ENCODE peak calls at places on chromosomes 13 and 19, in eight cellular contexts. One of them, this sample, is unnamed.

GRCh38 chr19:30046522-30046921 is 104.5 kb downstream of the URI1 start:
- DNase-seq in GM23338: peak; percentile 61
- DNase-seq in GM12865: peak; percentile 56
- DNase-seq in HFF-Myc: no peak
- DNase-seq in CD8-positive, alpha-beta T cell: no peak
- DNase-seq in fibroblast of villous mesenchyme: no peak
- DNase-seq in brain microvascular endothelial cell: peak; percentile 15
- DNase-seq in cardiac fibroblast: peak; percentile 5
- DNase-seq in this sample: peak; percentile 4

GRCh38 chr13:113126265-113127150 is 3.9 kb downstream of the F10 start:
- DNase-seq in fibroblast of villous mesenchyme: no peak
- DNase-seq in GM23338: no peak
- DNase-seq in GM12865: no peak
- DNase-seq in cardiac fibroblast: no peak
- DNase-seq in brain microvascular endothelial cell: no peak
- DNase-seq in HFF-Myc: no peak
- DNase-seq in CD8-positive, alpha-beta T cell: no peak
- DNase-seq in this sample: no peak

GRCh38 chr19:57056972-57057371 is 62.8 kb upstream of the USP29 start:
- DNase-seq in cardiac fibroblast: peak; percentile 38
- DNase-seq in brain microvascular endothelial cell: no peak
- DNase-seq in HFF-Myc: no peak
- DNase-seq in CD8-positive, alpha-beta T cell: no peak
- DNase-seq in GM12865: no peak
- DNase-seq in fibroblast of villous mesenchyme: peak; percentile 73
- DNase-seq in GM23338: no peak
- DNase-seq in this sample: no peak

GRCh38 chr19:15417699-15418098 is 1.1 kb downstream of the AKAP8L start:
- DNase-seq in fibroblast of villous mesenchyme: no peak
- DNase-seq in cardiac fibroblast: peak; percentile 22
- DNase-seq in GM12865: no peak
- DNase-seq in brain microvascular endothelial cell: no peak
- DNase-seq in GM23338: no peak
- DNase-seq in HFF-Myc: no peak
- DNase-seq in CD8-positive, alpha-beta T cell: no peak
- DNase-seq in this sample: peak; percentile 34

GRCh38 chr13:99407906-99408702 is 93.2 kb upstream of the TM9SF2 start:
- DNase-seq in GM12865: no peak
- DNase-seq in brain microvascular endothelial cell: no peak
- DNase-seq in CD8-positive, alpha-beta T cell: no peak
- DNase-seq in GM23338: no peak
- DNase-seq in fibroblast of villous mesenchyme: no peak
- DNase-seq in HFF-Myc: no peak
- DNase-seq in cardiac fibroblast: no peak
- DNase-seq in this sample: no peak

GRCh38 chr19:19539738-19540703 is 2.0 kb downstream of the CILP2 start:
- DNase-seq in cardiac fibroblast: peak; percentile 50
- DNase-seq in GM23338: peak; percentile 98
- DNase-seq in HFF-Myc: no peak
- DNase-seq in CD8-positive, alpha-beta T cell: peak; percentile 65
- DNase-seq in fibroblast of villous mesenchyme: peak; percentile 67
- DNase-seq in GM12865: peak; percentile 74
- DNase-seq in brain microvascular endothelial cell: peak; percentile 56
- DNase-seq in this sample: peak; percentile 63

GRCh38 chr13:113902956-113903355 is 39.1 kb upstream of the GAS6 start:
- DNase-seq in fibroblast of villous mesenchyme: no peak
- DNase-seq in brain microvascular endothelial cell: no peak
- DNase-seq in HFF-Myc: no peak
- DNase-seq in GM23338: no peak
- DNase-seq in GM12865: no peak
- DNase-seq in CD8-positive, alpha-beta T cell: no peak
- DNase-seq in cardiac fibroblast: no peak
- DNase-seq in this sample: no peak

GRCh38 chr19:37941820-37942515 is 35.0 kb downstream of the SIPA1L3 start:
- DNase-seq in brain microvascular endothelial cell: no peak
- DNase-seq in fibroblast of villous mesenchyme: no peak
- DNase-seq in GM23338: no peak
- DNase-seq in GM12865: no peak
- DNase-seq in cardiac fibroblast: no peak
- DNase-seq in CD8-positive, alpha-beta T cell: no peak
- DNase-seq in HFF-Myc: no peak
- DNase-seq in this sample: no peak

GRCh38 chr13:94192576-94192975 is 286.9 kb downstream of the DCT start:
- DNase-seq in GM23338: peak; percentile 63
- DNase-seq in CD8-positive, alpha-beta T cell: no peak
- DNase-seq in fibroblast of villous mesenchyme: peak; percentile 39
- DNase-seq in HFF-Myc: peak; percentile 3
- DNase-seq in cardiac fibroblast: peak; percentile 47
- DNase-seq in brain microvascular endothelial cell: peak; percentile 34
- DNase-seq in GM12865: peak; percentile 22
- DNase-seq in this sample: peak; percentile 61

GRCh38 chr13:57408312-57408711 is 223.2 kb upstream of the PCDH17 start:
- DNase-seq in GM23338: no peak
- DNase-seq in GM12865: no peak
- DNase-seq in CD8-positive, alpha-beta T cell: no peak
- DNase-seq in brain microvascular endothelial cell: no peak
- DNase-seq in cardiac fibroblast: no peak
- DNase-seq in fibroblast of villous mesenchyme: no peak
- DNase-seq in HFF-Myc: no peak
- DNase-seq in this sample: no peak

GRCh38 chr19:22708983-22709382 is 74.9 kb downstream of the ZNF492 start:
- DNase-seq in CD8-positive, alpha-beta T cell: no peak
- DNase-seq in fibroblast of villous mesenchyme: no peak
- DNase-seq in HFF-Myc: no peak
- DNase-seq in GM23338: no peak
- DNase-seq in cardiac fibroblast: no peak
- DNase-seq in brain microvascular endothelial cell: no peak
- DNase-seq in GM12865: no peak
- DNase-seq in this sample: no peak

GRCh38 chr19:4077011-4077382 is 10.3 kb upstream of the ZBTB7A start:
- DNase-seq in HFF-Myc: no peak
- DNase-seq in CD8-positive, alpha-beta T cell: no peak
- DNase-seq in GM23338: no peak
- DNase-seq in fibroblast of villous mesenchyme: no peak
- DNase-seq in GM12865: no peak
- DNase-seq in cardiac fibroblast: no peak
- DNase-seq in brain microvascular endothelial cell: no peak
- DNase-seq in this sample: no peak

GRCh38 chr19:33231511-33231910 is 5.9 kb upstream of the SLC7A10 start:
- DNase-seq in CD8-positive, alpha-beta T cell: no peak
- DNase-seq in cardiac fibroblast: peak; percentile 53
- DNase-seq in GM23338: no peak
- DNase-seq in HFF-Myc: no peak
- DNase-seq in fibroblast of villous mesenchyme: peak; percentile 91
- DNase-seq in GM12865: no peak
- DNase-seq in brain microvascular endothelial cell: no peak
- DNase-seq in this sample: peak; percentile 77

GRCh38 chr19:38033658-38034150 is 126.7 kb downstream of the SIPA1L3 start:
- DNase-seq in brain microvascular endothelial cell: no peak
- DNase-seq in cardiac fibroblast: peak; percentile 27
- DNase-seq in HFF-Myc: no peak
- DNase-seq in CD8-positive, alpha-beta T cell: no peak
- DNase-seq in fibroblast of villous mesenchyme: no peak
- DNase-seq in GM12865: peak; percentile 91
- DNase-seq in GM23338: peak; percentile 89
- DNase-seq in this sample: no peak

GRCh38 chr13:88124142-88124541 is 453.0 kb downstream of the SLITRK5 start:
- DNase-seq in GM23338: peak; percentile 52
- DNase-seq in fibroblast of villous mesenchyme: no peak
- DNase-seq in HFF-Myc: no peak
- DNase-seq in cardiac fibroblast: no peak
- DNase-seq in brain microvascular endothelial cell: no peak
- DNase-seq in CD8-positive, alpha-beta T cell: no peak
- DNase-seq in GM12865: no peak
- DNase-seq in this sample: no peak

GRCh38 chr13:24922390-24923304 is 158.7 kb downstream of the RNF17 start:
- DNase-seq in GM12865: peak; percentile 99
- DNase-seq in brain microvascular endothelial cell: peak; percentile 97
- DNase-seq in HFF-Myc: peak; percentile 86
- DNase-seq in fibroblast of villous mesenchyme: peak; percentile 98
- DNase-seq in CD8-positive, alpha-beta T cell: peak; percentile 94
- DNase-seq in cardiac fibroblast: peak; percentile 97
- DNase-seq in GM23338: peak; percentile 98
- DNase-seq in this sample: peak; percentile 96

GRCh38 chr13:24916464-24916863 is 152.5 kb downstream of the RNF17 start:
- DNase-seq in fibroblast of villous mesenchyme: peak; percentile 15
- DNase-seq in CD8-positive, alpha-beta T cell: no peak
- DNase-seq in GM23338: no peak
- DNase-seq in HFF-Myc: no peak
- DNase-seq in GM12865: no peak
- DNase-seq in brain microvascular endothelial cell: no peak
- DNase-seq in cardiac fibroblast: no peak
- DNase-seq in this sample: no peak

GRCh38 chr13:24921881-24922280 is 157.9 kb downstream of the RNF17 start:
- DNase-seq in cardiac fibroblast: no peak
- DNase-seq in fibroblast of villous mesenchyme: no peak
- DNase-seq in CD8-positive, alpha-beta T cell: no peak
- DNase-seq in GM12865: no peak
- DNase-seq in brain microvascular endothelial cell: no peak
- DNase-seq in HFF-Myc: no peak
- DNase-seq in GM23338: no peak
- DNase-seq in this sample: no peak

GRCh38 chr13:24923305-24923640 is 159.3 kb downstream of the RNF17 start:
- DNase-seq in CD8-positive, alpha-beta T cell: no peak
- DNase-seq in GM23338: no peak
- DNase-seq in GM12865: peak; percentile 94
- DNase-seq in brain microvascular endothelial cell: peak; percentile 43
- DNase-seq in cardiac fibroblast: peak; percentile 89
- DNase-seq in fibroblast of villous mesenchyme: peak; percentile 86
- DNase-seq in HFF-Myc: no peak
- DNase-seq in this sample: peak; percentile 84

GRCh38 chr13:24921003-24921402 is 157.0 kb downstream of the RNF17 start:
- DNase-seq in cardiac fibroblast: no peak
- DNase-seq in HFF-Myc: no peak
- DNase-seq in GM12865: peak; percentile 2
- DNase-seq in GM23338: peak; percentile 59
- DNase-seq in CD8-positive, alpha-beta T cell: no peak
- DNase-seq in brain microvascular endothelial cell: no peak
- DNase-seq in fibroblast of villous mesenchyme: no peak
- DNase-seq in this sample: no peak
- H3K4me3 ChIP-seq in cardiac fibroblast: no peak overlapping the region
- H3K4me3 ChIP-seq in HFF-Myc: no peak overlapping the region
- H3K4me3 ChIP-seq in GM12865: peak overlapping the region; percentile 82
- H3K4me3 ChIP-seq in GM23338: peak overlapping the region; percentile 90
- H3K4me3 ChIP-seq in CD8-positive, alpha-beta T cell: no peak overlapping the region
- H3K4me3 ChIP-seq in brain microvascular endothelial cell: no peak overlapping the region
- H3K4me3 ChIP-seq in fibroblast of villous mesenchyme: no peak overlapping the region
- H3K4me3 ChIP-seq in this sample: no peak overlapping the region

DNA sequence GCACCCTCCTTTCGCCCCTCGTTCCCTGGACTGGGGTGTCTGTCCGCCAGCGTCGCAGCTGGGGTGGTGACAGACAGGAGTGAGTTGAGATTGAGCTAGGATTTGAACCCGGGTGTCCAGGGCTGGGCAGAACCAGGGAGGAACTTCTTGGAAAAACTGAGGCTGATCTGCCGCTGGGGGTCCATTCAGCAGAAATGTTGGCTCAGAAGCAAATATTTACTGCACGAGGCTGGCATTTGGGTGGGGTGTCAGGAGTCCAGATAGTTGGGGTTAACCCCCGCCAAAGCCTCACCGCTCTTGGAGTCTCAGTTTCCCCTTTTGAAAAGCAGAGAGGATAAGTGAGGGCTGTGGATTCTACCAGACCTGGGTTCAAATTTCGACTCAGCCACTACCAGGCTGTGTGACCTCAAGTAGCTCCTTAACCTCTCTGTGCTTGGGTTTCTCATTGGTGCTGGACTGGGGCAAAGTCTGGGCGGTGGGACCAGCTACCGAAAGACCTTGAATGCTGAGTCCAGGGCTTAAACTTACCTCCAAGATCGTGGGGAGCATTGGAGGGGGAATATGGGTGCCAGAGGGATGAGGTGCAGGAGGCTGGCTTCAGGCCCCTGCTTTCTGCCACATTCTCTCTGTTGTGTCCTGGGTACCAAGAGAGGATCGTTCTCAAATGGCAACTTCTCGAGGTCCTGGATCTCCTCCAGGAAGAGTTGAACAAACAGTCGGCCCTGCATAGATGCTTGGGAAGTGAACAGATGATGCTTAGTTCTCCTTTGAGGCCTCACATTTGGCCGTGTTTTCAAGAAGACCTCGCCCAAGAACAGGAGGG is 21.1 kb downstream of the MAST3 start:
- DNase-seq in brain microvascular endothelial cell: no peak
- DNase-seq in GM12865: no peak
- DNase-seq in HFF-Myc: no peak
- DNase-seq in GM23338: no peak
- DNase-seq in fibroblast of villous mesenchyme: no peak
- DNase-seq in cardiac fibroblast: peak; percentile 27
- DNase-seq in CD8-positive, alpha-beta T cell: no peak
- DNase-seq in this sample: peak; percentile 23
- H3K4me3 ChIP-seq in brain microvascular endothelial cell: peak overlapping the region; percentile 62
- H3K4me3 ChIP-seq in GM12865: peak overlapping the region; percentile 58
- H3K4me3 ChIP-seq in HFF-Myc: peak overlapping the region; percentile 70
- H3K4me3 ChIP-seq in GM23338: peak overlapping the region; percentile 81
- H3K4me3 ChIP-seq in fibroblast of villous mesenchyme: peak overlapping the region; percentile 62
- H3K4me3 ChIP-seq in cardiac fibroblast: peak overlapping the region; percentile 65
- H3K4me3 ChIP-seq in CD8-positive, alpha-beta T cell: peak overlapping the region; percentile 58
- H3K4me3 ChIP-seq in this sample: peak overlapping the region; percentile 61

GRCh38 chr13:40402931-40403412 is 263.5 kb downstream of the FOXO1 start:
- DNase-seq in GM23338: peak; percentile 18
- DNase-seq in cardiac fibroblast: peak; percentile 89
- DNase-seq in HFF-Myc: no peak
- DNase-seq in GM12865: no peak
- DNase-seq in brain microvascular endothelial cell: peak; percentile 85
- DNase-seq in CD8-positive, alpha-beta T cell: no peak
- DNase-seq in fibroblast of villous mesenchyme: peak; percentile 42
- DNase-seq in this sample: peak; percentile 71

GRCh38 chr13:40403509-40404241 is 262.8 kb downstream of the FOXO1 start:
- DNase-seq in brain microvascular endothelial cell: no peak
- DNase-seq in cardiac fibroblast: no peak
- DNase-seq in GM12865: no peak
- DNase-seq in CD8-positive, alpha-beta T cell: no peak
- DNase-seq in HFF-Myc: no peak
- DNase-seq in GM23338: no peak
- DNase-seq in fibroblast of villous mesenchyme: no peak
- DNase-seq in this sample: no peak

GRCh38 chr13:40406405-40407138 is 259.9 kb downstream of the FOXO1 start:
- DNase-seq in fibroblast of villous mesenchyme: peak; percentile 95
- DNase-seq in GM12865: no peak
- DNase-seq in HFF-Myc: peak; percentile 65
- DNase-seq in brain microvascular endothelial cell: peak; percentile 78
- DNase-seq in CD8-positive, alpha-beta T cell: no peak
- DNase-seq in GM23338: no peak
- DNase-seq in cardiac fibroblast: peak; percentile 85
- DNase-seq in this sample: peak; percentile 92

GRCh38 chr13:40404967-40405716 is 261.3 kb downstream of the FOXO1 start:
- DNase-seq in cardiac fibroblast: no peak
- DNase-seq in brain microvascular endothelial cell: no peak
- DNase-seq in HFF-Myc: no peak
- DNase-seq in GM12865: no peak
- DNase-seq in GM23338: no peak
- DNase-seq in fibroblast of villous mesenchyme: no peak
- DNase-seq in CD8-positive, alpha-beta T cell: no peak
- DNase-seq in this sample: no peak

GRCh38 chr13:40404407-40404806 is 262.0 kb downstream of the FOXO1 start:
- DNase-seq in fibroblast of villous mesenchyme: no peak
- DNase-seq in GM12865: no peak
- DNase-seq in cardiac fibroblast: no peak
- DNase-seq in brain microvascular endothelial cell: no peak
- DNase-seq in GM23338: no peak
- DNase-seq in HFF-Myc: no peak
- DNase-seq in CD8-positive, alpha-beta T cell: no peak
- DNase-seq in this sample: no peak
- H3K4me3 ChIP-seq in fibroblast of villous mesenchyme: no peak overlapping the region
- H3K4me3 ChIP-seq in GM12865: no peak overlapping the region
- H3K4me3 ChIP-seq in cardiac fibroblast: no peak overlapping the region
- H3K4me3 ChIP-seq in brain microvascular endothelial cell: no peak overlapping the region
- H3K4me3 ChIP-seq in GM23338: no peak overlapping the region
- H3K4me3 ChIP-seq in HFF-Myc: no peak overlapping the region
- H3K4me3 ChIP-seq in CD8-positive, alpha-beta T cell: no peak overlapping the region
- H3K4me3 ChIP-seq in this sample: no peak overlapping the region

GRCh38 chr13:110471156-110471832 is 90.2 kb downstream of the RAB20 start:
- DNase-seq in cardiac fibroblast: peak; percentile 11
- DNase-seq in HFF-Myc: no peak
- DNase-seq in brain microvascular endothelial cell: no peak
- DNase-seq in GM23338: no peak
- DNase-seq in GM12865: peak; percentile 71
- DNase-seq in fibroblast of villous mesenchyme: no peak
- DNase-seq in CD8-positive, alpha-beta T cell: no peak
- DNase-seq in this sample: no peak
- H3K4me3 ChIP-seq in cardiac fibroblast: no peak overlapping the region
- H3K4me3 ChIP-seq in HFF-Myc: no peak overlapping the region
- H3K4me3 ChIP-seq in brain microvascular endothelial cell: no peak overlapping the region
- H3K4me3 ChIP-seq in GM23338: no peak overlapping the region
- H3K4me3 ChIP-seq in GM12865: peak overlapping the region; percentile 23
- H3K4me3 ChIP-seq in fibroblast of villous mesenchyme: no peak overlapping the region
- H3K4me3 ChIP-seq in CD8-positive, alpha-beta T cell: no peak overlapping the region
- H3K4me3 ChIP-seq in this sample: no peak overlapping the region